ENCODE peak calls at places on chromosomes 6 and 20, in seven cellular contexts. B is omental fat pad, R is bronchial epithelial cell, C is T-helper 2 cell, Q is ACHN, S is WTC11, E is pons. A is an unnamed sample.

GRCh38 chr20:63134201-63134612 is 81.7 kb downstream of the YTHDF1 start:
- DNase-seq in B (no peak), R (no peak), C (no peak), Q (no peak), S (peak), E (no peak), A (no peak)

GRCh38 chr6:21305827-21306469 is 287.6 kb upstream of the SOX4 start:
- DNase-seq in B (no peak), R (peak), C (no peak), Q (peak), S (no peak), E (no peak), A (peak)

GRCh38 chr20:63465380-63466249 is 6.8 kb downstream of the KCNQ2 start:
- DNase-seq in B (no peak), R (no peak), C (no peak), Q (no peak), S (no peak), E (no peak), A (no peak)

GRCh38 chr6:57265755-57266221 is 43.7 kb upstream of the RAB23 start:
- DNase-seq in B (no peak), R (peak), C (no peak), Q (no peak), S (no peak), E (no peak), A (peak)

GRCh38 chr6:79647756-79648155 is 16.6 kb downstream of the SH3BGRL2 start:
- DNase-seq in B (no peak), R (no peak), C (no peak), Q (no peak), S (no peak), E (no peak), A (no peak)

GRCh38 chr20:20094410-20094809 is 42.1 kb downstream of the CFAP61 start:
- DNase-seq in B (no peak), R (no peak), C (no peak), Q (no peak), S (no peak), E (no peak), A (no peak)

GRCh38 chr20:38012332-38012731 is 20.9 kb downstream of the TTI1 start:
- DNase-seq in B (no peak), R (no peak), C (no peak), Q (no peak), S (no peak), E (no peak), A (no peak)

GRCh38 chr6:75775219-75775618 is 26.2 kb downstream of the MYO6 start:
- DNase-seq in B (no peak), R (no peak), C (no peak), Q (no peak), S (no peak), E (no peak), A (no peak)

GRCh38 chr6:119096683-119097310 is 18.3 kb upstream of the FAM184A start:
- DNase-seq in B (no peak), R (peak), C (no peak), Q (no peak), S (no peak), E (peak), A (no peak)

GRCh38 chr6:43856005-43856765 is 86.2 kb downstream of the VEGFA start:
- DNase-seq in B (no peak), R (peak), C (no peak), Q (no peak), S (peak), E (no peak), A (peak)

GRCh38 chr6:101195581-101195980 is 197.9 kb upstream of the GRIK2 start:
- DNase-seq in B (no peak), R (no peak), C (no peak), Q (no peak), S (no peak), E (no peak), A (peak)

GRCh38 chr20:17626217-17627007 is 55.6 kb downstream of the RRBP1 start:
- DNase-seq in B (no peak), R (no peak), C (no peak), Q (no peak), S (no peak), E (no peak), A (no peak)

GRCh38 chr20:51980277-51980676 is 178.0 kb upstream of the SALL4 start:
- DNase-seq in B (no peak), R (no peak), C (no peak), Q (no peak), S (no peak), E (no peak), A (no peak)

GRCh38 chr20:56826971-56827645 is 198.0 kb downstream of the TFAP2C start:
- DNase-seq in B (no peak), R (peak), C (no peak), Q (no peak), S (no peak), E (no peak), A (peak)

GRCh38 chr6:2209226-2209809 is 36.1 kb downstream of the GMDS start:
- DNase-seq in B (no peak), R (peak), C (no peak), Q (peak), S (peak), E (no peak), A (peak)

GRCh38 chr20:48897298-48898044 is 24.0 kb upstream of the ARFGEF2 start:
- DNase-seq in B (no peak), R (peak), C (no peak), Q (peak), S (no peak), E (no peak), A (peak)

GRCh38 chr6:167079853-167080297 is 43.0 kb upstream of the CCR6 start:
- DNase-seq in B (no peak), R (no peak), C (peak), Q (no peak), S (no peak), E (peak), A (no peak)

GRCh38 chr20:52493177-52493711 is 301.7 kb upstream of the ZFP64 start:
- DNase-seq in B (no peak), R (peak), C (no peak), Q (no peak), S (no peak), E (no peak), A (peak)

GRCh38 chr6:26596579-26597388 is at the start of gene ABT1:
- DNase-seq in B (peak), R (peak), C (peak), Q (peak), S (peak), E (peak), A (peak)

GRCh38 chr20:10531848-10532247 is 96.7 kb downstream of the SLX4IP start:
- DNase-seq in B (no peak), R (no peak), C (no peak), Q (no peak), S (no peak), E (no peak), A (peak)

GRCh38 chr6:105424177-105424783 is 21.4 kb upstream of the PREP start:
- DNase-seq in B (peak), R (peak), C (peak), Q (peak), S (peak), E (peak), A (peak)

GRCh38 chr6:138546733-138547185 is 47.5 kb upstream of the NHSL1 start:
- DNase-seq in B (no peak), R (peak), C (no peak), Q (no peak), S (no peak), E (no peak), A (peak)

GRCh38 chr20:45368221-45368980 is 5.4 kb downstream of the SYS1 start:
- DNase-seq in B (no peak), R (no peak), C (no peak), Q (no peak), S (no peak), E (peak), A (no peak)

GRCh38 chr20:21396045-21396893 is 1.1 kb downstream of the NKX2-4 start:
- DNase-seq in B (no peak), R (no peak), C (no peak), Q (no peak), S (peak), E (no peak), A (no peak)

GRCh38 chr6:126170433-126170832 is 169.5 kb upstream of the CENPW start:
- DNase-seq in B (no peak), R (no peak), C (no peak), Q (no peak), S (no peak), E (no peak), A (no peak)

GRCh38 chr20:2237059-2237458 is 58.7 kb upstream of the TGM3 start:
- DNase-seq in B (no peak), R (peak), C (no peak), Q (no peak), S (peak), E (no peak), A (peak)

GRCh38 chr20:19588731-19589130 is 169.3 kb upstream of the RIN2 start:
- DNase-seq in B (no peak), R (no peak), C (no peak), Q (no peak), S (no peak), E (peak), A (peak)

GRCh38 chr6:115668781-115669180 is 391.9 kb downstream of the FRK start:
- DNase-seq in B (no peak), R (no peak), C (no peak), Q (no peak), S (no peak), E (no peak), A (no peak)

GRCh38 chr6:133983099-133983939 is 30.3 kb downstream of the TBPL1 start:
- DNase-seq in B (no peak), R (peak), C (no peak), Q (no peak), S (no peak), E (no peak), A (peak)

GRCh38 chr6:2659882-2660281 is 90.8 kb downstream of the MYLK4 start:
- DNase-seq in B (no peak), R (peak), C (no peak), Q (peak), S (no peak), E (no peak), A (peak)

GRCh38 chr20:19867940-19868371 is 109.9 kb downstream of the RIN2 start:
- DNase-seq in B (no peak), R (no peak), C (no peak), Q (no peak), S (no peak), E (peak), A (no peak)

GRCh38 chr6:38212579-38212978 is 393.1 kb downstream of the ZFAND3 start:
- DNase-seq in B (no peak), R (no peak), C (no peak), Q (no peak), S (no peak), E (peak), A (no peak)

A was measured in ELR.